ENCODE peak calls at places on chromosomes 16 and 17, in six cellular contexts. M, D, L, U, F and R are unnamed samples.

GRCh38 chr17:67829331-67829730 is 4.0 kb downstream of the BPTF start:
- DNase-seq in L (no peak), M (no peak), U (no peak), F (peak; percentile 9), D (no peak), R (no peak)

GRCh38 chr16:61872778-61873119 is 163.5 kb downstream of the CDH8 start:
- DNase-seq in F (peak; percentile 4), D (no peak), U (no peak), L (no peak), M (no peak), R (no peak)

GRCh38 chr17:39679521-39680192 is 8.2 kb downstream of the PGAP3 start:
- DNase-seq in L (no peak), D (no peak), F (no peak), U (no peak), M (no peak), R (no peak)

GRCh38 chr16:22162658-22163009 is 328 bp downstream of the SDR42E2 start:
- DNase-seq in F (no peak), L (no peak), M (no peak), D (no peak), U (no peak), R (no peak)

GRCh38 chr16:66479661-66480264 is 52.7 kb downstream of the BEAN1 start:
- DNase-seq in D (no peak), M (no peak), F (no peak), L (no peak), U (no peak), R (peak; percentile 67)

GRCh38 chr16:87002717-87003413 is 314.3 kb downstream of the C16orf95 start:
- DNase-seq in F (no peak), M (no peak), L (no peak), U (no peak), D (no peak), R (peak; percentile 53)

GRCh38 chr16:78307824-78308528 is 208.5 kb downstream of the WWOX start:
- DNase-seq in M (no peak), D (no peak), U (no peak), L (no peak), F (no peak), R (no peak)

GRCh38 chr16:51821527-51821926 is 670.5 kb upstream of the SALL1 start:
- DNase-seq in U (no peak), F (no peak), D (no peak), L (no peak), M (no peak), R (no peak)

GRCh38 chr17:47717261-47717697 is 15.8 kb upstream of the TBX21 start:
- DNase-seq in F (no peak), L (no peak), D (no peak), U (no peak), M (no peak), R (no peak)

GRCh38 chr17:19354123-19354522 is 8.4 kb downstream of the B9D1 start:
- DNase-seq in U (no peak), F (no peak), L (peak; percentile 7), M (no peak), D (no peak), R (peak; percentile 83)

GRCh38 chr17:80709090-80709695 is 164.6 kb downstream of the RPTOR start:
- DNase-seq in F (no peak), D (no peak), M (no peak), L (no peak), U (no peak), R (no peak)

GRCh38 chr17:8900626-8901585 is 33.4 kb upstream of the PIK3R6 start:
- DNase-seq in D (peak; percentile 8), M (no peak), L (no peak), U (no peak), F (no peak), R (no peak)

GRCh38 chr16:84141143-84141670 is 3.8 kb downstream of the HSDL1 start:
- DNase-seq in L (no peak), D (no peak), M (no peak), U (no peak), F (no peak), R (no peak)

GRCh38 chr16:7456221-7456620 is 123.6 kb downstream of the RBFOX1 start:
- DNase-seq in L (no peak), U (no peak), F (no peak), D (no peak), M (no peak), R (no peak)

GRCh38 chr16:13471036-13471435 is 448.9 kb upstream of the ERCC4 start:
- DNase-seq in U (no peak), F (peak; percentile 38), M (no peak), D (no peak), L (no peak), R (peak; percentile 2)

GRCh38 chr17:55299890-55300289 is 35.1 kb downstream of the HLF start:
- DNase-seq in M (no peak), U (no peak), D (no peak), F (no peak), L (no peak), R (no peak)

GRCh38 chr16:65012357-65012756 is 109.5 kb downstream of the CDH11 start:
- DNase-seq in L (no peak), D (no peak), F (no peak), M (no peak), U (no peak), R (no peak)

GRCh38 chr17:27489045-27489715 is 32.9 kb downstream of the KSR1 start:
- DNase-seq in D (no peak), M (peak; percentile 79), U (peak; percentile 59), F (no peak), L (peak; percentile 91), R (no peak)

GRCh38 chr16:4327386-4327781 is 11.5 kb downstream of the GLIS2 start:
- DNase-seq in D (no peak), F (peak; percentile 33), U (no peak), M (no peak), L (no peak), R (no peak)
- H3K4me3 ChIP-seq in D (peak overlapping the region; percentile 40), F (peak overlapping the region; percentile 54), U (no peak overlapping the region), M (no peak overlapping the region), L (peak overlapping the region; percentile 58), R (no peak overlapping the region)

DNA sequence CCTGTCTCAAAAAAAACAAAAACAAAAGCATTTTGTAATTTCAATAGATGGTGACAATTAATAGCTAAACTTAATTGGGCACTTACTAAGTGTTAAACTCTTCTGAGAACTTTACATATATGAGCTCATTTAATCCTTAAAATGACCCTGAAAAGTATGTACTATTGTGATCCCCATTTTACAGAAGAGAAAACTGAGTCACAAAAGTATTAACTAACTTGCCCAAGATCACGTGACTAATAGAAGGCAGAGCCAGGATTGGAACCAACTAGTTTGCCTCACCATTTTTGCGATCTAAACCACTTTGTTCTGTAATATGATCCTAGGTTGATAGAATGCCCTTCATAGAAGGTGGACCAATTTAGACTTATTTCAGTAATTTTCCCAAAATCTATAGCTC is 26.2 kb downstream of the VMP1 start:
- DNase-seq in D (no peak), F (no peak), M (no peak), U (no peak), L (no peak), R (no peak)
- H3K27ac ChIP-seq in D (no peak overlapping the region), F (no peak overlapping the region), M (no peak overlapping the region), U (peak overlapping the region; percentile 73), L (no peak overlapping the region), R (no peak overlapping the region)

DNA sequence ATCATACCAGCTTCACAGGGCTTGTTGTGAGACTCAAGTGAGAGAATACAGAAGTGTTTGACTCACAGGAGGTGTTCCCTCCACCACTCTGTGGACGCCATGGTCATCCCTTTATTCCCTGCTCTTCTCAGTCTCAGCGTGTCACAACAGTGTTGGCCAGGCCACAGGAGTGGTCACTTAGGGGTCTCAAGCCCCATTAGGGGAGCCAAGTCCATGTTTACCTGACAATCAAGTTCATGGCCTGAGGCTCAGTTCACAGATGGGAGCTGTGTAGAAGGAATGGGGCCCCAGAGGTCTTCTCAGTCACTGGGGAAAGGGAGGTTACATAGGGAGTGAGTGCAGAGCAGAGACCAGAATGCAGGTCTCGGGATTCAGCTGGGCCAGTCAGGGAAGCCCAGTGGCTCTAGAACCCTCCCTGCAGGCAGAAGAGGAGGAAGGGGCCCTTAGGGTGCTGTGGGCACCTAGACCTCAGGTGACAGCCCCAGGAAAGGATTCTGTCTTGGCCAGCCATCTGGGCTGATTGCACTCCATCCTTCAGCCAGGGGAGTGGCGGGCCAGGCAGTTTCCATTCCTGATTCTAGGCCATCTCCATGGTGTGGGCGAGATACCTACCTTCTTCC is 9.5 kb upstream of the CENPT start:
- DNase-seq in U (no peak), M (no peak), F (no peak), D (no peak), L (no peak), R (no peak)
- H3K36me3 ChIP-seq in U (no peaks in the 10 kb centered on the region), M (peaks cover 6% of the 10 kb centered on the region), F (no peaks in the 10 kb centered on the region), D (no peaks in the 10 kb centered on the region), L (no peaks in the 10 kb centered on the region), R (peaks cover 6% of the 10 kb centered on the region)

DNA sequence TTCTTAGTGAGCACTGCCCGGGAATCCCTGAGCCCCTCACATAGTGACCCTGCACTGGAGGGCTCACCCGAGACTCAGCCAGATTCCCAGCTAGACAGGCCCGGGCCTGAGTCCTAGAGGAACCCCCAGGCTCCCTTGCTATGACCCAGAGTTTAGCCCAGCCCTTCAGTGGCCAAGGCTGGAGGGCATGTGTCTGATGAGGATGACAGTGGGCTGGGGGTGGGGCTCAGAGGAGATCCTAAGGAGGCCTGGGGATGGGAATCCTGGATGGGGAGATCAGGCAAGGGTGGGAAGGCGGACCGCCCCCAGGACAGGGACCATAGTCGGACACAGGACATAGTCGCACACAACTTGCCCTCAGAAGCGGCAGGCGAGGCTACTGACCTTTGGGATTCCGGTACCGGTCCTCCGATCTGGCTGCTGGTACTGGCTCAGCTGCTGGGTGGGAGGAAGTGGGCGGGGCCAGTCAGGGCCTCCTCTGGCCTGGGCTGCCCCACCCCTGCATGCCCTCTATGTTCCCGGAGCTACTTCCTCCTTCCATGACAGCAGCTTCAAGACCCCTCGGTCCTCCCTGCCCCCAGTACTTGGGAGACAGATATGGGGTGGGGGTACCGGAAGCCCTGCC is 1.1 kb downstream of the CD79B start:
- DNase-seq in L (peak; percentile 68), D (no peak), F (peak; percentile 30), U (peak; percentile 80), M (peak; percentile 38), R (no peak)
- H3K4me3 ChIP-seq in L (no peak overlapping the region), D (no peak overlapping the region), F (no peak overlapping the region), U (no peak overlapping the region), M (no peak overlapping the region), R (no peak overlapping the region)

DNA sequence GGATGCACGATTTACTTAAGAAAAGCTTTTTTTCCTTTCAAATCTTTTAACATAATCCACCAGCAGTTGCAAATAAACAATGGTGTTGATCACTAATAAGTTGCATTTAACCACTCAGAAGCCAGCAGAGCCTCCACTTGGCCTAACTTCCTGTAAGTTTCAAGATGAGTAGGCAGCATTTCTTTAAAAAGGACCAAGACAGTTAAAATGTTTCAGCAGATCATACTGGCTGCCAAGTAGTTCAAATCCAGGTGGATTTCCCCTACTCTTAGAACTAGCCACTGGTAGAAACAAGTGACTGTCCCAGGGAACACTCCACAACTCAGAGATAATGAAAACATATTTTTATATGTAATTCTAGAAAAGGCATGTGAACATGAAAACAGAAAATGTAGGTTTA is 17.0 kb upstream of the RFFL start:
- DNase-seq in M (no peak), F (no peak), U (no peak), L (no peak), D (no peak), R (no peak)
- H3K27ac ChIP-seq in M (no peak overlapping the region), F (no peak overlapping the region), U (peak overlapping the region; percentile 59), L (no peak overlapping the region), D (no peak overlapping the region), R (no peak overlapping the region)